ENCODE peak calls at places on chromosomes 3 and 15, in six cellular contexts. One of them, this sample, is unnamed.

GRCh38 chr3:172892158-172892557 is 141.6 kb downstream of the ECT2 start:
- DNase-seq in GM23248: peak; percentile 50
- DNase-seq in MM.1S: no peak
- DNase-seq in OCI-LY7: no peak
- DNase-seq in neural progenitor cell: no peak
- DNase-seq in hepatocyte: no peak
- DNase-seq in this sample: peak; percentile 51

GRCh38 chr3:167740961-167741587 is 5.6 kb downstream of the SERPINI1 start:
- DNase-seq in GM23248: peak; percentile 39
- DNase-seq in neural progenitor cell: peak; percentile 56
- DNase-seq in hepatocyte: peak; percentile 58
- DNase-seq in MM.1S: peak; percentile 68
- DNase-seq in OCI-LY7: peak; percentile 74
- DNase-seq in this sample: peak; percentile 59

GRCh38 chr3:66486646-66487045 is 14.2 kb downstream of the LRIG1 start:
- DNase-seq in neural progenitor cell: no peak
- DNase-seq in MM.1S: no peak
- DNase-seq in hepatocyte: no peak
- DNase-seq in GM23248: peak; percentile 88
- DNase-seq in OCI-LY7: no peak
- DNase-seq in this sample: no peak

GRCh38 chr3:16427309-16427965 is 86.1 kb downstream of the RFTN1 start:
- DNase-seq in OCI-LY7: no peak
- DNase-seq in GM23248: peak; percentile 93
- DNase-seq in MM.1S: no peak
- DNase-seq in hepatocyte: peak; percentile 50
- DNase-seq in neural progenitor cell: no peak
- DNase-seq in this sample: peak; percentile 17

GRCh38 chr3:156174229-156174847 is 54.0 kb downstream of the KCNAB1 start:
- DNase-seq in GM23248: peak; percentile 71
- DNase-seq in neural progenitor cell: peak; percentile 56
- DNase-seq in hepatocyte: peak; percentile 34
- DNase-seq in OCI-LY7: no peak
- DNase-seq in MM.1S: peak; percentile 64
- DNase-seq in this sample: peak; percentile 65

GRCh38 chr15:82750831-82751181 is 41.1 kb upstream of the AP3B2 start:
- DNase-seq in OCI-LY7: peak; percentile 71
- DNase-seq in neural progenitor cell: no peak
- DNase-seq in GM23248: peak; percentile 44
- DNase-seq in hepatocyte: peak; percentile 34
- DNase-seq in MM.1S: peak; percentile 62
- DNase-seq in this sample: no peak

GRCh38 chr3:113537155-113537554 is 4.8 kb downstream of the SIDT1 start:
- DNase-seq in hepatocyte: no peak
- DNase-seq in MM.1S: no peak
- DNase-seq in neural progenitor cell: no peak
- DNase-seq in GM23248: no peak
- DNase-seq in OCI-LY7: no peak
- DNase-seq in this sample: peak; percentile 79

GRCh38 chr15:37148714-37149113 is 48.4 kb upstream of the MEIS2 start:
- DNase-seq in OCI-LY7: no peak
- DNase-seq in hepatocyte: no peak
- DNase-seq in GM23248: no peak
- DNase-seq in MM.1S: no peak
- DNase-seq in neural progenitor cell: no peak
- DNase-seq in this sample: no peak

GRCh38 chr15:44813231-44813630 is 76.9 kb downstream of the TRIM69 start:
- DNase-seq in GM23248: no peak
- DNase-seq in hepatocyte: no peak
- DNase-seq in OCI-LY7: no peak
- DNase-seq in MM.1S: no peak
- DNase-seq in neural progenitor cell: no peak
- DNase-seq in this sample: no peak

GRCh38 chr3:128432898-128433629 is 33.6 kb downstream of the DNAJB8 start:
- DNase-seq in GM23248: peak; percentile 42
- DNase-seq in neural progenitor cell: peak; percentile 86
- DNase-seq in hepatocyte: peak; percentile 51
- DNase-seq in MM.1S: no peak
- DNase-seq in OCI-LY7: no peak
- DNase-seq in this sample: peak; percentile 9

GRCh38 chr3:171199473-171199829 is 172.9 kb upstream of the SLC2A2 start:
- DNase-seq in MM.1S: no peak
- DNase-seq in hepatocyte: no peak
- DNase-seq in OCI-LY7: no peak
- DNase-seq in neural progenitor cell: no peak
- DNase-seq in GM23248: no peak
- DNase-seq in this sample: no peak

GRCh38 chr3:20999661-21000060 is 751.3 kb downstream of the ZNF385D start:
- DNase-seq in hepatocyte: no peak
- DNase-seq in MM.1S: no peak
- DNase-seq in neural progenitor cell: no peak
- DNase-seq in GM23248: no peak
- DNase-seq in OCI-LY7: no peak
- DNase-seq in this sample: peak; percentile 6

GRCh38 chr3:47291158-47291753 is 8.5 kb downstream of the KLHL18 start:
- DNase-seq in GM23248: no peak
- DNase-seq in OCI-LY7: no peak
- DNase-seq in MM.1S: no peak
- DNase-seq in neural progenitor cell: no peak
- DNase-seq in hepatocyte: no peak
- DNase-seq in this sample: no peak

GRCh38 chr15:32646304-32646703 is 4.8 kb downstream of the SCG5 start:
- DNase-seq in GM23248: no peak
- DNase-seq in MM.1S: no peak
- DNase-seq in hepatocyte: no peak
- DNase-seq in neural progenitor cell: no peak
- DNase-seq in OCI-LY7: no peak
- DNase-seq in this sample: no peak

GRCh38 chr15:66145242-66146182 is 108.0 kb downstream of the MEGF11 start:
- DNase-seq in hepatocyte: no peak
- DNase-seq in GM23248: no peak
- DNase-seq in OCI-LY7: no peak
- DNase-seq in MM.1S: no peak
- DNase-seq in neural progenitor cell: no peak
- DNase-seq in this sample: no peak

GRCh38 chr3:171615742-171616141 is 155.5 kb upstream of the TNIK start:
- DNase-seq in OCI-LY7: no peak
- DNase-seq in MM.1S: no peak
- DNase-seq in GM23248: peak; percentile 64
- DNase-seq in neural progenitor cell: no peak
- DNase-seq in hepatocyte: no peak
- DNase-seq in this sample: no peak

DNA sequence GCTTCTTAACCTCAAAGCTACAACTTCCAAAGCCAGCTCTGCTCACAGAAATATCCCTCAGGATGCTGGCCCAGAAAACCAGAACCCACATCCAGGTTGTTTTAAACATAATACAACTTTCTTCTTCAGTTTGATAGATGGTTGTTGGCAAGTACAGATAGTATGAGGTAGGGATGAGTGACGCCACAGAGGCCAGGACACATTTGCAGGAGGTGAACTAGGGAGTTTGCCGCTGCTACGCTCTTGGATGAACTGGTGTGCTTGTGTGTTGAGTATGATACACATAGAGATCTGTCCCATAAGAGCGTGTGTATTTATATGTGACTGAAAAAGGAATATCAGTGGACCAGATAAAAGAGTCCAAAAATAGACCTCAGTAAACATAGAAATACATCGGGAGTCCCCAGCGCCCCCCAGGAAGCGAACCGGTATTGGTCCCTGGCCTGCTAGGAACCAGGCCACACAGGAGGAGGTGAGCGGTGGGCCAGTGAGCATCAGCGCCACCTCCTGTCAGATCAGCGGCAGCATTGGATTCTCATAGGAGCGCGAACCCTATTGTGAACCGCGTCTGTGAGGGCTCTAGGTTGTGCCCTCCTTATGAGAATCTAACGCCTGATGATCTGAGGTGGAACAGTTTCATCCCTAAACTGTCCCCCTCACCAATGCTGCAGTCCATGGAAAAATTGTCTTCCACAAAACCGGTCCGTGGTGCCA is 98.0 kb downstream of the LRRK1 start:
- DNase-seq in MM.1S: no peak
- DNase-seq in hepatocyte: no peak
- DNase-seq in neural progenitor cell: peak; percentile 45
- DNase-seq in OCI-LY7: peak; percentile 27
- DNase-seq in GM23248: no peak
- DNase-seq in this sample: peak; percentile 4
- TF ChIP-seq EZH2phosphoT487 in MM.1S: no peak
- TF ChIP-seq EZH2phosphoT487 in hepatocyte: no peak
- TF ChIP-seq EZH2phosphoT487 in neural progenitor cell: no peak
- TF ChIP-seq EZH2phosphoT487 in OCI-LY7: no peak
- TF ChIP-seq EZH2phosphoT487 in GM23248: no peak
- TF ChIP-seq EZH2phosphoT487 in this sample: no peak

DNA sequence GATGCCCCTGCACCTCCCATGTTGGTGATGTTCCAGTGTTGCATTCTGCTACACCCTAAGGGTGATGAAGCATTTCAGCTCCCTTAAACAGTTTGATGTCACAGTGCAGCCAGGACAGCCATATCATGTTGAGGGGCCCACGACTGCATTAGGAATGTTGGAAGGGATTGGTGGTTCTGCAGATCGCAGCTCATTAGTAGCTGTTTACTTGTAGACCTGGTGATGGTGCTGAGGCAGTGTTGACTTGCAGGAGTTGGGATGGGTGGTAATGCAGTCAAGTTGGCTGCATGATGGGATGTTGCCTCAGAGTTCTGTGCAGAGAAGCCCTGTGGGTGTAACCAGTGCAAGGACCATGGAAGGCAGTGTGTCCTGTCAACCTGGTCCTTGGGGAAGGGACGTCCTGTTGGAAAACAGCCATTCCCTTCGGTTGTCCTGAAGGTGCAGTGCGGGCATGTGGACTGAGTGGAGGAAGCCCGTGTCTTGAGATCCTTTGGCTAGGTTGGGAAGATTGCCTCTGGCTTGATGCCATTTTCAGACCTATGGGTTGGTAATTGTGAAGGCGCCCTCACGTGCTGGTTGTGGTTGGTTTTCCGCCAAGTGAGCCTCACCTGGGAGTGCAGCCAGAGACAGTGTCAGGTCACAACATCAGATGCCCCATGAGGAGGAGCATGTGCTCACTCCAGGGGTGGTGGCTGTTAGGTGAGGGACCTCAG is 100.7 kb downstream of the SNRPN start:
- DNase-seq in MM.1S: no peak
- DNase-seq in neural progenitor cell: no peak
- DNase-seq in hepatocyte: no peak
- DNase-seq in OCI-LY7: no peak
- DNase-seq in GM23248: no peak
- DNase-seq in this sample: no peak
- H3K9me3 ChIP-seq in MM.1S: peaks cover 3% of the 10 kb centered on the region
- H3K9me3 ChIP-seq in neural progenitor cell: peaks cover 33% of the 10 kb centered on the region
- H3K9me3 ChIP-seq in hepatocyte: peaks cover 60% of the 10 kb centered on the region
- H3K9me3 ChIP-seq in OCI-LY7: no peaks in the 10 kb centered on the region
- H3K9me3 ChIP-seq in GM23248: no peaks in the 10 kb centered on the region
- H3K9me3 ChIP-seq in this sample: peaks cover 74% of the 10 kb centered on the region

GRCh38 chr15:22838292-22839042 is at the start of gene NIPA2:
- DNase-seq in hepatocyte: peak; percentile 99
- DNase-seq in neural progenitor cell: peak; percentile 99
- DNase-seq in GM23248: peak; percentile 99
- DNase-seq in OCI-LY7: peak; percentile 98
- DNase-seq in MM.1S: peak; percentile 99
- DNase-seq in this sample: peak; percentile 99

GRCh38 chr15:22844421-22845288 is 6.2 kb downstream of the NIPA2 start:
- DNase-seq in GM23248: no peak
- DNase-seq in hepatocyte: no peak
- DNase-seq in OCI-LY7: no peak
- DNase-seq in neural progenitor cell: no peak
- DNase-seq in MM.1S: no peak
- DNase-seq in this sample: no peak

GRCh38 chr15:22839046-22839705 is 710 bp downstream of the NIPA2 start:
- DNase-seq in GM23248: peak; percentile 48
- DNase-seq in MM.1S: peak; percentile 21
- DNase-seq in neural progenitor cell: no peak
- DNase-seq in hepatocyte: no peak
- DNase-seq in OCI-LY7: peak; percentile 72
- DNase-seq in this sample: no peak
- H4K20me1 ChIP-seq in GM23248: no peaks in the 10 kb centered on the region
- H4K20me1 ChIP-seq in MM.1S: peaks cover 8% of the 10 kb centered on the region
- H4K20me1 ChIP-seq in neural progenitor cell: peaks cover 32% of the 10 kb centered on the region
- H4K20me1 ChIP-seq in hepatocyte: peaks cover 14% of the 10 kb centered on the region
- H4K20me1 ChIP-seq in OCI-LY7: peaks cover 29% of the 10 kb centered on the region
- H4K20me1 ChIP-seq in this sample: peaks cover 22% of the 10 kb centered on the region

DNA sequence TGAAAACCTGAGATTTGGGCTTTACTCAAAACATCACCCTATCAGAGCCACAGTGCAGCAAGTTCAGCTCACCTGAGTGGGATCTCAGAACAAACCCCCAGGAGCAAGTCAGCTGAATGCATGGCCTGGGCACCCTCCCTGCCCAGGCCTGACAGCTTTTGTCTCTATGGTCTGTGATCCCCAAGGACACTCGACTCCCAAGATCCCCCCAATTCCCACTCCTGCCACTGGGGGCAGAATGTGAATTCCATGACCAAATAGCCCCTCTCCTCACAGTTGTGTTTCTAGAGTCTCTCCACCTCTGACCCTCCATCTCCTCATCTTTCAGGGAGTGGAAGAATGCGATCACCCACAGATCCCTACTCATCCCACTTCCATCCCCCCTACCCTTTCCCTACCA is 58.9 kb downstream of the ZNF445 start:
- DNase-seq in neural progenitor cell: peak; percentile 42
- DNase-seq in GM23248: no peak
- DNase-seq in hepatocyte: no peak
- DNase-seq in MM.1S: no peak
- DNase-seq in OCI-LY7: no peak
- DNase-seq in this sample: peak; percentile 10
- TF ChIP-seq EZH2phosphoT487 in neural progenitor cell: no peak
- TF ChIP-seq EZH2phosphoT487 in GM23248: no peak
- TF ChIP-seq EZH2phosphoT487 in hepatocyte: no peak
- TF ChIP-seq EZH2phosphoT487 in MM.1S: no peak
- TF ChIP-seq EZH2phosphoT487 in OCI-LY7: no peak
- TF ChIP-seq EZH2phosphoT487 in this sample: no peak

GRCh38 chr3:165202995-165203394 is 6.8 kb upstream of the SLITRK3 start:
- DNase-seq in GM23248: no peak
- DNase-seq in MM.1S: no peak
- DNase-seq in OCI-LY7: no peak
- DNase-seq in neural progenitor cell: no peak
- DNase-seq in hepatocyte: no peak
- DNase-seq in this sample: no peak
- H3K9me3 ChIP-seq in GM23248: no peaks in the 10 kb centered on the region
- H3K9me3 ChIP-seq in MM.1S: no peaks in the 10 kb centered on the region
- H3K9me3 ChIP-seq in OCI-LY7: no peaks in the 10 kb centered on the region
- H3K9me3 ChIP-seq in neural progenitor cell: no peaks in the 10 kb centered on the region
- H3K9me3 ChIP-seq in hepatocyte: no peaks in the 10 kb centered on the region
- H3K9me3 ChIP-seq in this sample: no peaks in the 10 kb centered on the region

GRCh38 chr15:51771773-51772172 is 20.4 kb downstream of the TMOD2 start:
- DNase-seq in GM23248: no peak
- DNase-seq in OCI-LY7: no peak
- DNase-seq in neural progenitor cell: no peak
- DNase-seq in MM.1S: no peak
- DNase-seq in hepatocyte: no peak
- DNase-seq in this sample: no peak
- H4K20me1 ChIP-seq in GM23248: no peaks in the 10 kb centered on the region
- H4K20me1 ChIP-seq in OCI-LY7: no peaks in the 10 kb centered on the region
- H4K20me1 ChIP-seq in neural progenitor cell: no peaks in the 10 kb centered on the region
- H4K20me1 ChIP-seq in MM.1S: no peaks in the 10 kb centered on the region
- H4K20me1 ChIP-seq in hepatocyte: no peaks in the 10 kb centered on the region
- H4K20me1 ChIP-seq in this sample: no peaks in the 10 kb centered on the region